ENCODE peak calls at places on chromosomes 5 and 9, in six cellular contexts. One of them, this sample, is unnamed.

GRCh38 chr5:57324888-57325287 is 151.0 kb downstream of the GPBP1 start:
- DNase-seq in tibial nerve: no peak
- DNase-seq in left ventricle myocardium inferior: no peak
- DNase-seq in fibroblast of lung: peak; percentile 72
- DNase-seq in cardiac muscle cell: peak; percentile 55
- DNase-seq in HCT116: no peak
- DNase-seq in this sample: no peak

GRCh38 chr5:37478495-37478894 is 99.4 kb downstream of the WDR70 start:
- DNase-seq in cardiac muscle cell: no peak
- DNase-seq in fibroblast of lung: no peak
- DNase-seq in tibial nerve: no peak
- DNase-seq in HCT116: no peak
- DNase-seq in left ventricle myocardium inferior: no peak
- DNase-seq in this sample: no peak

GRCh38 chr9:92463989-92464388 is 18.3 kb downstream of the ASPN start:
- DNase-seq in tibial nerve: no peak
- DNase-seq in cardiac muscle cell: peak; percentile 79
- DNase-seq in fibroblast of lung: peak; percentile 92
- DNase-seq in left ventricle myocardium inferior: no peak
- DNase-seq in HCT116: no peak
- DNase-seq in this sample: no peak

GRCh38 chr9:112640311-112640710 is 77.6 kb downstream of the INIP start:
- DNase-seq in HCT116: no peak
- DNase-seq in tibial nerve: no peak
- DNase-seq in fibroblast of lung: no peak
- DNase-seq in left ventricle myocardium inferior: no peak
- DNase-seq in cardiac muscle cell: no peak
- DNase-seq in this sample: no peak

GRCh38 chr5:57009811-57010210 is 57.9 kb upstream of the MIER3 start:
- DNase-seq in HCT116: no peak
- DNase-seq in left ventricle myocardium inferior: no peak
- DNase-seq in cardiac muscle cell: no peak
- DNase-seq in tibial nerve: no peak
- DNase-seq in fibroblast of lung: no peak
- DNase-seq in this sample: no peak

GRCh38 chr5:32543291-32543690 is 42.1 kb upstream of the SUB1 start:
- DNase-seq in tibial nerve: no peak
- DNase-seq in left ventricle myocardium inferior: no peak
- DNase-seq in HCT116: no peak
- DNase-seq in fibroblast of lung: no peak
- DNase-seq in cardiac muscle cell: peak; percentile 55
- DNase-seq in this sample: no peak

GRCh38 chr9:81636280-81636653 is 53.1 kb downstream of the TLE1 start:
- DNase-seq in cardiac muscle cell: no peak
- DNase-seq in HCT116: no peak
- DNase-seq in fibroblast of lung: no peak
- DNase-seq in left ventricle myocardium inferior: no peak
- DNase-seq in tibial nerve: no peak
- DNase-seq in this sample: no peak

GRCh38 chr9:137691648-137692357 is 73.0 kb downstream of the EHMT1 start:
- DNase-seq in cardiac muscle cell: no peak
- DNase-seq in tibial nerve: no peak
- DNase-seq in fibroblast of lung: no peak
- DNase-seq in left ventricle myocardium inferior: peak; percentile 54
- DNase-seq in HCT116: no peak
- DNase-seq in this sample: no peak

GRCh38 chr9:36789886-36790285 is 217.2 kb downstream of the MELK start:
- DNase-seq in fibroblast of lung: no peak
- DNase-seq in left ventricle myocardium inferior: no peak
- DNase-seq in tibial nerve: no peak
- DNase-seq in HCT116: no peak
- DNase-seq in cardiac muscle cell: no peak
- DNase-seq in this sample: no peak

GRCh38 chr9:36787709-36788108 is 215.0 kb downstream of the MELK start:
- DNase-seq in tibial nerve: no peak
- DNase-seq in fibroblast of lung: no peak
- DNase-seq in left ventricle myocardium inferior: no peak
- DNase-seq in HCT116: no peak
- DNase-seq in cardiac muscle cell: no peak
- DNase-seq in this sample: no peak

GRCh38 chr9:36793277-36793676 is 220.6 kb downstream of the MELK start:
- DNase-seq in fibroblast of lung: no peak
- DNase-seq in left ventricle myocardium inferior: no peak
- DNase-seq in cardiac muscle cell: no peak
- DNase-seq in HCT116: peak; percentile 32
- DNase-seq in tibial nerve: no peak
- DNase-seq in this sample: no peak

GRCh38 chr9:36791204-36791948 is 218.7 kb downstream of the MELK start:
- DNase-seq in HCT116: no peak
- DNase-seq in cardiac muscle cell: no peak
- DNase-seq in tibial nerve: no peak
- DNase-seq in fibroblast of lung: no peak
- DNase-seq in left ventricle myocardium inferior: no peak
- DNase-seq in this sample: no peak

GRCh38 chr9:36788534-36788933 is 215.8 kb downstream of the MELK start:
- DNase-seq in fibroblast of lung: no peak
- DNase-seq in left ventricle myocardium inferior: no peak
- DNase-seq in HCT116: peak; percentile 23
- DNase-seq in tibial nerve: no peak
- DNase-seq in cardiac muscle cell: no peak
- DNase-seq in this sample: peak; percentile 38
- TF ChIP-seq CTCF in fibroblast of lung: peak; percentile 30
- TF ChIP-seq CTCF in left ventricle myocardium inferior: no peak
- TF ChIP-seq CTCF in HCT116: peak; percentile 14
- TF ChIP-seq CTCF in tibial nerve: peak; percentile 22
- TF ChIP-seq CTCF in cardiac muscle cell: peak; percentile 37
- TF ChIP-seq CTCF in this sample: peak; percentile 24

GRCh38 chr5:151228986-151229385 is 5.1 kb upstream of the CCDC69 start:
- DNase-seq in fibroblast of lung: no peak
- DNase-seq in left ventricle myocardium inferior: no peak
- DNase-seq in tibial nerve: no peak
- DNase-seq in HCT116: no peak
- DNase-seq in cardiac muscle cell: no peak
- DNase-seq in this sample: no peak
- TF ChIP-seq CTCF in fibroblast of lung: no peak
- TF ChIP-seq CTCF in left ventricle myocardium inferior: no peak
- TF ChIP-seq CTCF in tibial nerve: no peak
- TF ChIP-seq CTCF in HCT116: no peak
- TF ChIP-seq CTCF in cardiac muscle cell: no peak
- TF ChIP-seq CTCF in this sample: no peak

GRCh38 chr9:20561542-20561941 is 60.8 kb downstream of the MLLT3 start:
- DNase-seq in fibroblast of lung: peak; percentile 43
- DNase-seq in HCT116: no peak
- DNase-seq in left ventricle myocardium inferior: no peak
- DNase-seq in tibial nerve: no peak
- DNase-seq in cardiac muscle cell: no peak
- DNase-seq in this sample: no peak
- TF ChIP-seq CTCF in fibroblast of lung: no peak
- TF ChIP-seq CTCF in HCT116: no peak
- TF ChIP-seq CTCF in left ventricle myocardium inferior: no peak
- TF ChIP-seq CTCF in tibial nerve: no peak
- TF ChIP-seq CTCF in cardiac muscle cell: no peak
- TF ChIP-seq CTCF in this sample: no peak

GRCh38 chr9:70578720-70579119 is 164.3 kb upstream of the KLF9 start:
- DNase-seq in fibroblast of lung: no peak
- DNase-seq in cardiac muscle cell: no peak
- DNase-seq in tibial nerve: no peak
- DNase-seq in HCT116: no peak
- DNase-seq in left ventricle myocardium inferior: no peak
- DNase-seq in this sample: no peak
- TF ChIP-seq CTCF in fibroblast of lung: no peak
- TF ChIP-seq CTCF in cardiac muscle cell: no peak
- TF ChIP-seq CTCF in tibial nerve: no peak
- TF ChIP-seq CTCF in HCT116: no peak
- TF ChIP-seq CTCF in left ventricle myocardium inferior: no peak
- TF ChIP-seq CTCF in this sample: no peak

DNA sequence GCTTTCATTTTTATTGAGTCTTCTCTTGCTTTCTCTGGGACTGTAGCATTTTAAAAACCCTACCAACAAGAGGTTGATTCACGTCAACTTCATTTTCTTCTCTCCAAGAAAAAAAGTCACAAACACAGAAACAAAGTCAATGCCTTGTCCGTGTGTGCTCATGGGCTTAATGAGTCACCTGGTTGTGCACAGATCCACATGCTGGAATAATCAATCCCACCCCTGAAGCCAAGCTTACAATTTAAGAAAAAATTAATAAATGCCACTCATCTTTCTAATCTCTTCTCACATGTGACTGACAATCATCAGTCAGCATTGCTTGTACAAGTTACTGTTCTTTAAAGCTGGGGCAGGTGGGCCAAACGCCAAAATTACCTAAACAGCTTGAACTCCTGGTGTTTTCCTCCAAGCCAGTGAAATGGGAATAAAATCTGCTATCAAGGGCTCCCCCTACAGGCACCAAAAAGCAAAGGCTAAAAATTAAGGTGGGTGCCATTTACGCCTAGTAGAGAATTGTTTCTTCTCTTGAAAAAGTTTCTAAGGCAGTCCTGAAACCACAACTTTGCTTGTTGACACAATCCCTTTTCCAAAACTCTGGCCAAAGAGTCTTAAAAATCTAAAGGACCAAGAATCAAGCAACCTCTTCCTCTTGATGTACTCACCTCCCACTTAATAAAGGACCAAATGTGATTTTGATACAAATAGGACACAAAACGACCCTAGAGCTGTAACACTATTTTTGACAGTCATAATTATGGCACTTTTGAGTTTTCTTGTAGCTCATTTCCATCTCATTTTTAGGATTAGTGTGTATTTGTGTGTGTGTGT is 21.3 kb downstream of the TRMO start:
- DNase-seq in left ventricle myocardium inferior: no peak
- DNase-seq in fibroblast of lung: peak; percentile 58
- DNase-seq in HCT116: peak; percentile 27
- DNase-seq in tibial nerve: no peak
- DNase-seq in cardiac muscle cell: peak; percentile 69
- DNase-seq in this sample: peak; percentile 54
- TF ChIP-seq CTCF in left ventricle myocardium inferior: peak; percentile 78
- TF ChIP-seq CTCF in fibroblast of lung: peak; percentile 81
- TF ChIP-seq CTCF in HCT116: peak; percentile 56
- TF ChIP-seq CTCF in tibial nerve: peak; percentile 55
- TF ChIP-seq CTCF in cardiac muscle cell: peak; percentile 75
- TF ChIP-seq CTCF in this sample: peak; percentile 77

GRCh38 chr9:120348951-120349429 is 231.0 kb downstream of the CDK5RAP2 start:
- DNase-seq in tibial nerve: no peak
- DNase-seq in HCT116: peak; percentile 31
- DNase-seq in fibroblast of lung: peak; percentile 63
- DNase-seq in cardiac muscle cell: peak; percentile 79
- DNase-seq in left ventricle myocardium inferior: no peak
- DNase-seq in this sample: peak; percentile 65

GRCh38 chr9:120338340-120338739 is 241.6 kb downstream of the CDK5RAP2 start:
- DNase-seq in left ventricle myocardium inferior: no peak
- DNase-seq in cardiac muscle cell: no peak
- DNase-seq in HCT116: no peak
- DNase-seq in tibial nerve: no peak
- DNase-seq in fibroblast of lung: no peak
- DNase-seq in this sample: no peak

GRCh38 chr9:120343416-120343815 is 236.6 kb downstream of the CDK5RAP2 start:
- DNase-seq in fibroblast of lung: no peak
- DNase-seq in cardiac muscle cell: no peak
- DNase-seq in HCT116: no peak
- DNase-seq in tibial nerve: no peak
- DNase-seq in left ventricle myocardium inferior: no peak
- DNase-seq in this sample: no peak

GRCh38 chr9:120345379-120345778 is 234.6 kb downstream of the CDK5RAP2 start:
- DNase-seq in HCT116: no peak
- DNase-seq in fibroblast of lung: no peak
- DNase-seq in tibial nerve: no peak
- DNase-seq in left ventricle myocardium inferior: no peak
- DNase-seq in cardiac muscle cell: no peak
- DNase-seq in this sample: no peak

GRCh38 chr9:120344230-120344629 is 235.7 kb downstream of the CDK5RAP2 start:
- DNase-seq in HCT116: peak; percentile 47
- DNase-seq in fibroblast of lung: peak; percentile 45
- DNase-seq in tibial nerve: no peak
- DNase-seq in cardiac muscle cell: peak; percentile 80
- DNase-seq in left ventricle myocardium inferior: no peak
- DNase-seq in this sample: no peak
- TF ChIP-seq CTCF in HCT116: no peak
- TF ChIP-seq CTCF in fibroblast of lung: no peak
- TF ChIP-seq CTCF in tibial nerve: no peak
- TF ChIP-seq CTCF in cardiac muscle cell: no peak
- TF ChIP-seq CTCF in left ventricle myocardium inferior: no peak
- TF ChIP-seq CTCF in this sample: no peak

This sample was measured in GM10248.